ENCODE peak calls at places on chromosomes 12 and 14, in six cellular contexts. D is NCI-H1417, I is nucleus accumbens, E is left ventricle myocardium superior, V is HEK293T, T is caudate nucleus. A is an unnamed sample.

GRCh38 chr12:50017047-50017446 is 8.2 kb downstream of the RACGAP1 start:
- DNase-seq in E (no peak), D (no peak), V (no peak), I (peak), T (peak), A (peak)

GRCh38 chr12:59708484-59708883 is 112.7 kb downstream of the SLC16A7 start:
- DNase-seq in V (no peak), E (no peak), T (no peak), I (no peak), D (peak), A (no peak)

GRCh38 chr14:69087061-69087461 is 65.9 kb downstream of the DCAF5 start:
- DNase-seq in I (no peak), E (no peak), T (no peak), D (no peak), V (no peak), A (no peak)

GRCh38 chr14:70011708-70012107 is 132.5 kb downstream of the SMOC1 start:
- DNase-seq in E (no peak), T (no peak), I (no peak), V (no peak), D (no peak), A (no peak)

GRCh38 chr12:9107542-9107873 is 8.2 kb downstream of the A2M start:
- DNase-seq in E (no peak), T (no peak), V (no peak), I (no peak), D (no peak), A (no peak)

GRCh38 chr12:70664463-70664862 is 27.2 kb upstream of the PTPRB start:
- DNase-seq in E (no peak), T (no peak), I (peak), V (no peak), D (peak), A (no peak)

GRCh38 chr12:48198619-48198973 is 4.5 kb downstream of the OR10AD1 start:
- DNase-seq in T (no peak), V (peak), D (no peak), I (peak), E (peak), A (no peak)

GRCh38 chr12:37547611-37548010 is 769.0 kb upstream of the ALG10B start:
- DNase-seq in T (no peak), V (no peak), D (no peak), I (no peak), E (no peak), A (no peak)

GRCh38 chr14:104765517-104765916 is 12.6 kb downstream of the SIVA1 start:
- DNase-seq in V (no peak), D (no peak), T (no peak), E (no peak), I (no peak), A (no peak)

GRCh38 chr12:132435486-132436187 is 54.3 kb upstream of the FBRSL1 start:
- DNase-seq in V (no peak), I (no peak), T (no peak), D (no peak), E (no peak), A (no peak)

GRCh38 chr14:91294153-91294552 is 49.6 kb upstream of the GPR68 start:
- DNase-seq in T (no peak), D (no peak), V (no peak), E (peak), I (no peak), A (no peak)

GRCh38 chr14:95500772-95501401 is 15.6 kb downstream of the SYNE3 start:
- DNase-seq in T (peak), V (no peak), E (peak), I (peak), D (no peak), A (peak)

GRCh38 chr12:27589419-27589818 is 65.4 kb downstream of the PPFIBP1 start:
- DNase-seq in I (no peak), D (no peak), E (no peak), V (no peak), T (no peak), A (no peak)

GRCh38 chr12:27355486-27355885 is 22.9 kb downstream of the BMAL2 start:
- DNase-seq in V (no peak), I (no peak), T (no peak), E (no peak), D (no peak), A (no peak)

GRCh38 chr14:101024686-101025085 is 121.2 kb upstream of the RTL1 start:
- DNase-seq in D (no peak), I (no peak), V (no peak), E (no peak), T (no peak), A (no peak)

GRCh38 chr14:65352964-65353530 is 59.5 kb upstream of the FUT8 start:
- DNase-seq in T (no peak), I (no peak), E (no peak), V (no peak), D (no peak), A (no peak)

GRCh38 chr12:52155048-52155868 is 36.6 kb downstream of the KRT80 start:
- DNase-seq in I (no peak), T (no peak), V (no peak), E (no peak), D (peak), A (no peak)

GRCh38 chr12:15244341-15244740 is 23.1 kb upstream of the RERG start:
- DNase-seq in D (peak), T (no peak), I (no peak), E (no peak), V (no peak), A (no peak)

GRCh38 chr12:3680919-3681594 is 71.9 kb downstream of the CRACR2A start:
- DNase-seq in I (peak), T (no peak), V (no peak), D (peak), E (peak), A (no peak)

GRCh38 chr12:116454950-116455447 is 104.2 kb upstream of the MAP1LC3B2 start:
- DNase-seq in D (no peak), I (no peak), T (no peak), E (no peak), V (no peak), A (no peak)

GRCh38 chr12:47943492-47944359 is 19.7 kb upstream of the TMEM106C start:
- DNase-seq in E (no peak), V (no peak), D (no peak), I (no peak), T (no peak), A (no peak)

GRCh38 chr12:99005601-99006000 is 360.5 kb downstream of the APAF1 start:
- DNase-seq in T (no peak), E (no peak), I (no peak), D (no peak), V (no peak), A (no peak)

GRCh38 chr12:117151195-117152031 is 38.9 kb downstream of the FBXO21 start:
- DNase-seq in D (peak), E (peak), I (peak), T (no peak), V (peak), A (peak)

GRCh38 chr14:39615352-39615751 is 183.1 kb upstream of the FBXO33 start:
- DNase-seq in E (no peak), I (no peak), V (no peak), D (no peak), T (no peak), A (no peak)

GRCh38 chr12:113092478-113093408 is 36.2 kb downstream of the DTX1 start:
- DNase-seq in D (no peak), E (peak), V (peak), T (no peak), I (peak), A (no peak)

GRCh38 chr12:90124289-90124688 is 415.7 kb upstream of the ATP2B1 start:
- DNase-seq in T (no peak), E (no peak), V (no peak), I (no peak), D (no peak), A (no peak)

GRCh38 chr12:121189061-121189886 is 20.7 kb upstream of the P2RX4 start:
- DNase-seq in V (no peak), E (no peak), D (no peak), T (no peak), I (no peak), A (no peak)

GRCh38 chr14:22505751-22506710 is 83.0 kb downstream of the DAD1 start:
- DNase-seq in E (no peak), I (no peak), V (no peak), T (no peak), D (no peak), A (no peak)

GRCh38 chr12:128823216-128823915 is 392 bp downstream of the SLC15A4 start:
- DNase-seq in E (no peak), D (peak), V (peak), I (no peak), T (no peak), A (no peak)

GRCh38 chr12:96237465-96238077 is 43.4 kb downstream of the ELK3 start:
- DNase-seq in D (no peak), V (no peak), E (peak), T (no peak), I (peak), A (peak)

GRCh38 chr14:31320922-31321779 is 99.2 kb downstream of the HEATR5A start:
- DNase-seq in D (no peak), I (no peak), E (no peak), T (no peak), V (no peak), A (no peak)

GRCh38 chr14:90846511-90846910 is 30.3 kb upstream of the TTC7B start:
- DNase-seq in T (no peak), E (no peak), V (no peak), I (no peak), D (no peak), A (no peak)

A was measured in AG09319.